ENCODE peak calls at places on chromosomes 4 and X, in seven cellular contexts. One of them, this sample, is unnamed.

GRCh38 chr4:90958256-90958895 is 831.2 kb downstream of the CCSER1 start:
- DNase-seq in iPS-NIHi11: peak
- DNase-seq in NCI-H1694 treated with DMSO at 0.1 percent for 48 hours: no peak
- DNase-seq in pons: no peak
- DNase-seq in left cardiac atrium: no peak
- DNase-seq in AG20443: no peak
- DNase-seq in T-helper 2 cell: no peak
- DNase-seq in this sample: no peak

GRCh38 chrX:44155126-44155525 is 181.9 kb upstream of the NDP start:
- DNase-seq in iPS-NIHi11: no peak
- DNase-seq in NCI-H1694 treated with DMSO at 0.1 percent for 48 hours: no peak
- DNase-seq in pons: no peak
- DNase-seq in left cardiac atrium: no peak
- DNase-seq in AG20443: no peak
- DNase-seq in T-helper 2 cell: no peak
- DNase-seq in this sample: peak

GRCh38 chrX:108044554-108045256 is at the start of gene VSIG1:
- DNase-seq in iPS-NIHi11: no peak
- DNase-seq in NCI-H1694 treated with DMSO at 0.1 percent for 48 hours: no peak
- DNase-seq in pons: no peak
- DNase-seq in left cardiac atrium: no peak
- DNase-seq in AG20443: no peak
- DNase-seq in T-helper 2 cell: no peak
- DNase-seq in this sample: no peak

GRCh38 chr4:184067931-184068554 is 149.6 kb downstream of the ENPP6 start:
- DNase-seq in iPS-NIHi11: no peak
- DNase-seq in NCI-H1694 treated with DMSO at 0.1 percent for 48 hours: no peak
- DNase-seq in pons: no peak
- DNase-seq in left cardiac atrium: no peak
- DNase-seq in AG20443: no peak
- DNase-seq in T-helper 2 cell: no peak
- DNase-seq in this sample: no peak

GRCh38 chrX:97616883-97617510 is 733.3 kb downstream of the RPA4 start:
- DNase-seq in iPS-NIHi11: no peak
- DNase-seq in NCI-H1694 treated with DMSO at 0.1 percent for 48 hours: no peak
- DNase-seq in pons: no peak
- DNase-seq in left cardiac atrium: no peak
- DNase-seq in AG20443: peak
- DNase-seq in T-helper 2 cell: no peak
- DNase-seq in this sample: no peak

GRCh38 chr4:141415651-141416050 is 195.0 kb downstream of the ZNF330 start:
- DNase-seq in iPS-NIHi11: no peak
- DNase-seq in NCI-H1694 treated with DMSO at 0.1 percent for 48 hours: no peak
- DNase-seq in pons: no peak
- DNase-seq in left cardiac atrium: no peak
- DNase-seq in AG20443: no peak
- DNase-seq in T-helper 2 cell: no peak
- DNase-seq in this sample: no peak

GRCh38 chrX:38558681-38559080 is 2.7 kb upstream of the TSPAN7 start:
- DNase-seq in iPS-NIHi11: no peak
- DNase-seq in NCI-H1694 treated with DMSO at 0.1 percent for 48 hours: no peak
- DNase-seq in pons: no peak
- DNase-seq in left cardiac atrium: no peak
- DNase-seq in AG20443: no peak
- DNase-seq in T-helper 2 cell: no peak
- DNase-seq in this sample: no peak

GRCh38 chr4:21949073-21949457 is 493 bp upstream of the KCNIP4 start:
- DNase-seq in iPS-NIHi11: peak
- DNase-seq in NCI-H1694 treated with DMSO at 0.1 percent for 48 hours: no peak
- DNase-seq in pons: no peak
- DNase-seq in left cardiac atrium: no peak
- DNase-seq in AG20443: no peak
- DNase-seq in T-helper 2 cell: no peak
- DNase-seq in this sample: no peak

GRCh38 chr4:61079427-61079826 is 120.7 kb upstream of the ADGRL3 start:
- DNase-seq in iPS-NIHi11: no peak
- DNase-seq in NCI-H1694 treated with DMSO at 0.1 percent for 48 hours: no peak
- DNase-seq in pons: no peak
- DNase-seq in left cardiac atrium: no peak
- DNase-seq in AG20443: no peak
- DNase-seq in T-helper 2 cell: no peak
- DNase-seq in this sample: no peak

GRCh38 chr4:36758312-36758690 is 476.9 kb downstream of the DTHD1 start:
- DNase-seq in iPS-NIHi11: no peak
- DNase-seq in NCI-H1694 treated with DMSO at 0.1 percent for 48 hours: no peak
- DNase-seq in pons: no peak
- DNase-seq in left cardiac atrium: no peak
- DNase-seq in AG20443: no peak
- DNase-seq in T-helper 2 cell: no peak
- DNase-seq in this sample: no peak

GRCh38 chrX:13658602-13659001 is 5.7 kb downstream of the TCEANC start:
- DNase-seq in iPS-NIHi11: peak
- DNase-seq in NCI-H1694 treated with DMSO at 0.1 percent for 48 hours: peak
- DNase-seq in pons: peak
- DNase-seq in left cardiac atrium: no peak
- DNase-seq in AG20443: no peak
- DNase-seq in T-helper 2 cell: peak
- DNase-seq in this sample: peak